ENCODE peak calls at places on chromosomes 7 and 10, in seven cellular contexts. U is AG20443; A is upper lobe of right lung; B is HFFc6; G is stimulated activated CD4-positive, alpha-beta T cell treated with anti-CD3 and anti-CD28 coated beads, Interleukin-1b, Interleukin-23, amount 100 ng/mL, for 4 hours; N is left lobe of liver; Y is bronchial epithelial cell. D is an unnamed sample.

GRCh38 chr7:100687740-100688592 is 6.1 kb downstream of the GIGYF1 start:
- DNase-seq in G (no peak), U (no peak), Y (no peak), A (no peak), N (no peak), B (peak), D (no peak)

GRCh38 chr7:144713850-144714249 is 122.0 kb downstream of the TPK1 start:
- DNase-seq in G (no peak), Y (no peak), N (no peak), B (no peak), U (no peak), A (no peak), D (no peak)

GRCh38 chr7:25584557-25584956 is 356.3 kb upstream of the NPVF start:
- DNase-seq in U (no peak), N (no peak), G (no peak), B (no peak), A (no peak), Y (no peak), D (no peak)

GRCh38 chr7:3153118-3153517 is 109.5 kb upstream of the CARD11 start:
- DNase-seq in N (no peak), Y (no peak), B (no peak), U (no peak), G (no peak), A (no peak), D (no peak)

GRCh38 chr10:74544106-74544505 is 282.3 kb upstream of the KAT6B start:
- DNase-seq in N (no peak), Y (peak), B (peak), G (no peak), U (peak), A (no peak), D (no peak)

GRCh38 chr10:118027397-118027796 is 19.3 kb downstream of the RAB11FIP2 start:
- DNase-seq in B (no peak), A (no peak), N (no peak), Y (no peak), G (no peak), U (no peak), D (no peak)

GRCh38 chr7:27453702-27454405 is 208.8 kb downstream of the HIBADH start:
- DNase-seq in G (no peak), U (peak), B (peak), N (no peak), A (no peak), Y (no peak), D (no peak)

GRCh38 chr7:117269417-117269816 is 53.4 kb downstream of the WNT2 start:
- DNase-seq in N (no peak), Y (peak), U (peak), A (no peak), B (peak), G (no peak), D (no peak)

GRCh38 chr7:23106491-23106800 is 861 bp downstream of the KLHL7 start:
- DNase-seq in N (no peak), B (no peak), G (no peak), U (no peak), Y (peak), A (no peak), D (peak)

GRCh38 chr7:16084370-16084769 is 337.0 kb downstream of the CRPPA start:
- DNase-seq in A (no peak), U (no peak), Y (no peak), G (no peak), N (no peak), B (no peak), D (no peak)

GRCh38 chr10:124180947-124181549 is 87.7 kb upstream of the CHST15 start:
- DNase-seq in U (no peak), G (no peak), Y (peak), N (no peak), B (no peak), A (no peak), D (no peak)

GRCh38 chr7:35749548-35749947 is 51.3 kb upstream of the SEPTIN7 start:
- DNase-seq in Y (no peak), A (no peak), U (peak), G (no peak), N (no peak), B (no peak), D (no peak)

GRCh38 chr10:120477006-120477722 is 20.1 kb downstream of the PLPP4 start:
- DNase-seq in A (no peak), Y (peak), U (peak), G (no peak), N (peak), B (peak), D (no peak)

GRCh38 chr7:18357691-18358090 is 137.9 kb upstream of the HDAC9 start:
- DNase-seq in U (peak), B (peak), Y (peak), A (no peak), G (no peak), N (no peak), D (no peak)

GRCh38 chr10:12455318-12455717 is 106.0 kb downstream of the CAMK1D start:
- DNase-seq in B (no peak), N (no peak), A (no peak), Y (no peak), U (no peak), G (no peak), D (no peak)

GRCh38 chr10:30219977-30220751 is 128.9 kb downstream of the MTPAP start:
- DNase-seq in N (no peak), B (no peak), G (no peak), A (no peak), U (peak), Y (peak), D (peak)

GRCh38 chr7:32079530-32079929 is 9.3 kb upstream of the PDE1C start:
- DNase-seq in U (no peak), A (no peak), N (no peak), G (no peak), Y (no peak), B (no peak), D (no peak)

GRCh38 chr7:27777662-27778061 is 37.7 kb downstream of the TAX1BP1 start:
- DNase-seq in B (no peak), G (no peak), N (no peak), A (no peak), U (no peak), Y (no peak), D (no peak)

GRCh38 chr10:17175551-17175950 is 25.9 kb downstream of the TRDMT1 start:
- DNase-seq in N (no peak), B (peak), Y (peak), A (no peak), U (peak), G (no peak), D (no peak)

GRCh38 chr10:101367569-101368453 is 13.8 kb downstream of the BTRC start:
- DNase-seq in G (no peak), U (peak), N (no peak), B (peak), A (no peak), Y (peak), D (no peak)

GRCh38 chr7:17626215-17626614 is 314.1 kb downstream of the SNX13 start:
- DNase-seq in N (no peak), Y (no peak), A (no peak), B (no peak), U (no peak), G (no peak), D (no peak)

GRCh38 chr7:37942934-37943610 is 22.6 kb downstream of the EPDR1 start:
- DNase-seq in Y (no peak), U (peak), N (peak), G (no peak), B (no peak), A (peak), D (no peak)

D was measured in nucleus accumbens.